ENCODE peak calls at places on chromosomes 3 and 15, in five cellular contexts. One of them, this sample, is unnamed.

GRCh38 chr15:86846059-86846458 is 766.4 kb downstream of the AGBL1 start:
- DNase-seq in GM12878: no peak
- DNase-seq in HepG2: no peak
- DNase-seq in SK-N-SH: no peak
- DNase-seq in K562: no peak
- DNase-seq in this sample: no peak

GRCh38 chr3:22862111-22862510 is 341.0 kb upstream of the UBE2E2 start:
- DNase-seq in GM12878: no peak
- DNase-seq in HepG2: no peak
- DNase-seq in K562: no peak
- DNase-seq in SK-N-SH: no peak
- DNase-seq in this sample: no peak

GRCh38 chr3:189937302-189938255 is 183.1 kb downstream of the P3H2 start:
- DNase-seq in HepG2: no peak
- DNase-seq in SK-N-SH: no peak
- DNase-seq in GM12878: no peak
- DNase-seq in K562: no peak
- DNase-seq in this sample: no peak

GRCh38 chr15:63256433-63256884 is 20.9 kb upstream of the APH1B start:
- DNase-seq in HepG2: peak
- DNase-seq in GM12878: no peak
- DNase-seq in K562: peak
- DNase-seq in SK-N-SH: no peak
- DNase-seq in this sample: no peak

GRCh38 chr3:115165701-115166100 is 18.6 kb upstream of the ZBTB20 start:
- DNase-seq in SK-N-SH: no peak
- DNase-seq in K562: no peak
- DNase-seq in HepG2: no peak
- DNase-seq in GM12878: no peak
- DNase-seq in this sample: no peak

GRCh38 chr3:141392018-141392370 is 23.7 kb downstream of the ZBTB38 start:
- DNase-seq in SK-N-SH: no peak
- DNase-seq in HepG2: no peak
- DNase-seq in K562: no peak
- DNase-seq in GM12878: no peak
- DNase-seq in this sample: no peak

GRCh38 chr3:195095704-195096036 is 175.3 kb downstream of the XXYLT1 start:
- DNase-seq in K562: no peak
- DNase-seq in SK-N-SH: no peak
- DNase-seq in GM12878: no peak
- DNase-seq in HepG2: no peak
- DNase-seq in this sample: peak

GRCh38 chr3:100984257-100984772 is 8.9 kb downstream of the ABI3BP start:
- DNase-seq in SK-N-SH: no peak
- DNase-seq in GM12878: no peak
- DNase-seq in K562: no peak
- DNase-seq in HepG2: no peak
- DNase-seq in this sample: no peak

GRCh38 chr3:128409621-128410581 is 56.8 kb downstream of the DNAJB8 start:
- DNase-seq in K562: peak
- DNase-seq in HepG2: no peak
- DNase-seq in GM12878: no peak
- DNase-seq in SK-N-SH: no peak
- DNase-seq in this sample: no peak

GRCh38 chr3:72312339-72312738 is 527.4 kb upstream of the PROK2 start:
- DNase-seq in HepG2: no peak
- DNase-seq in K562: no peak
- DNase-seq in GM12878: peak
- DNase-seq in SK-N-SH: no peak
- DNase-seq in this sample: no peak

GRCh38 chr15:75360391-75360790 is 8.0 kb downstream of the MAN2C1 start:
- DNase-seq in K562: no peak
- DNase-seq in GM12878: no peak
- DNase-seq in SK-N-SH: no peak
- DNase-seq in HepG2: no peak
- DNase-seq in this sample: no peak

GRCh38 chr3:140499114-140499757 is 178.6 kb upstream of the TRIM42 start:
- DNase-seq in SK-N-SH: peak
- DNase-seq in GM12878: no peak
- DNase-seq in K562: no peak
- DNase-seq in HepG2: peak
- DNase-seq in this sample: no peak

GRCh38 chr3:60017631-60018030 is 967.8 kb upstream of the CFAP20DC start:
- DNase-seq in GM12878: peak
- DNase-seq in HepG2: no peak
- DNase-seq in SK-N-SH: no peak
- DNase-seq in K562: no peak
- DNase-seq in this sample: no peak

GRCh38 chr3:171770689-171771620 is 39.3 kb downstream of the PLD1 start:
- DNase-seq in SK-N-SH: no peak
- DNase-seq in K562: peak
- DNase-seq in HepG2: peak
- DNase-seq in GM12878: peak
- DNase-seq in this sample: peak

GRCh38 chr15:90261811-90262210 is 3.7 kb upstream of the NGRN start:
- DNase-seq in K562: no peak
- DNase-seq in HepG2: no peak
- DNase-seq in GM12878: no peak
- DNase-seq in SK-N-SH: no peak
- DNase-seq in this sample: no peak

GRCh38 chr3:14175383-14176037 is 2.9 kb downstream of the XPC start:
- DNase-seq in GM12878: peak
- DNase-seq in SK-N-SH: no peak
- DNase-seq in HepG2: no peak
- DNase-seq in K562: no peak
- DNase-seq in this sample: peak

GRCh38 chr3:12227833-12228232 is 61.0 kb upstream of the PPARG start:
- DNase-seq in K562: no peak
- DNase-seq in HepG2: no peak
- DNase-seq in GM12878: no peak
- DNase-seq in SK-N-SH: no peak
- DNase-seq in this sample: peak

GRCh38 chr15:72116680-72117447 is 1.1 kb downstream of the MYO9A start:
- DNase-seq in GM12878: no peak
- DNase-seq in K562: no peak
- DNase-seq in HepG2: no peak
- DNase-seq in SK-N-SH: no peak
- DNase-seq in this sample: peak

GRCh38 chr3:88302003-88302393 is 152.2 kb downstream of the C3orf38 start:
- DNase-seq in HepG2: no peak
- DNase-seq in K562: no peak
- DNase-seq in SK-N-SH: no peak
- DNase-seq in GM12878: no peak
- DNase-seq in this sample: no peak

GRCh38 chr3:114827495-114827894 is 319.6 kb downstream of the ZBTB20 start:
- DNase-seq in SK-N-SH: peak
- DNase-seq in GM12878: peak
- DNase-seq in K562: peak
- DNase-seq in HepG2: peak
- DNase-seq in this sample: peak

DNA sequence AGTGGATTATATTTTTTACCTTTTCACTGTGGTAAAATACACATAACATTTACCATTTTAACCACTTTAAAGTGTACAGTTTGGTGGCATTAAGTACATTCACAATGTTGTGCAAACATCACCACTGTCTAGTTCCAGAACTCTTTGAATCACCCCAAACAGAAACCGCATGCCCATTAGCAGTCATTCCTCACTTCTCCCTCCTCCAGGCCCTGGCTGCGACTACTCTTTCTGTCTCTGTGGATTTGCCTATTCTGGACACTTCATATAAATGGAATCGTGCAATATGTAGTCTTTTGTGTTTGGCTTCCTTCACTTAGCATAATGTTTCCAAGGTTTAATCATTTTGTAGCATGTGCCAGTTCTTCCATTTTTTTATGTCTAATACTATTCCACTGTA is 409.8 kb downstream of the NTRK3 start:
- DNase-seq in SK-N-SH: no peak
- DNase-seq in GM12878: no peak
- DNase-seq in HepG2: no peak
- DNase-seq in K562: no peak
- DNase-seq in this sample: no peak
- TF ChIP-seq REST in SK-N-SH: no peak
- TF ChIP-seq REST in GM12878: no peak
- TF ChIP-seq REST in HepG2: no peak
- TF ChIP-seq REST in K562: no peak
- TF ChIP-seq REST in this sample: no peak

GRCh38 chr3:15754047-15754446 is 43.7 kb downstream of the ANKRD28 start:
- DNase-seq in GM12878: no peak
- DNase-seq in K562: no peak
- DNase-seq in HepG2: no peak
- DNase-seq in SK-N-SH: no peak
- DNase-seq in this sample: no peak
- TF ChIP-seq GABPA in GM12878: no peak
- TF ChIP-seq GABPA in K562: no peak
- TF ChIP-seq GABPA in HepG2: no peak
- TF ChIP-seq GABPA in SK-N-SH: no peak
- TF ChIP-seq GABPA in this sample: no peak

DNA sequence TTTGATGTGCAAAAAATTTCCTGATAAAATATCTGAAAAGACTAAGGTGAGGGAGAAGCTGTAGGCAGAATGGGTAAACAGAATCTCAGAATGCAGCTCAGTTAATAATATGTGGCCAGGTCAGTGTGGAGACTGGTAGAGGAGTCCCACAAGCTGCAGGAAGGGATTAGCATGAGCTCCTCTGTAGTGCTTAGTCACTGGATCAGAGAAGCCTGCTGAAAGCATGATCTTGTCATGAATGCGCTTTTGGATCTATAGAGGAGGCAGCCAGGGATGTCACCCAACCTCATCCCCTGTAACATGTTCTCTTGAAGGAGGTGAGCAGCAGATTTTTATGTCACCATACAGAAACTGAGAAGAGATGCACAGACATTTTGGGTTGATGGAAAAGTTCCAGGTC is 1035.3 kb upstream of the GBE1 start:
- DNase-seq in K562: no peak
- DNase-seq in SK-N-SH: no peak
- DNase-seq in GM12878: no peak
- DNase-seq in HepG2: no peak
- DNase-seq in this sample: no peak
- H3K4me3 ChIP-seq in K562: no peak
- H3K4me3 ChIP-seq in SK-N-SH: no peak
- H3K4me3 ChIP-seq in GM12878: no peak
- H3K4me3 ChIP-seq in HepG2: no peak
- H3K4me3 ChIP-seq in this sample: no peak

DNA sequence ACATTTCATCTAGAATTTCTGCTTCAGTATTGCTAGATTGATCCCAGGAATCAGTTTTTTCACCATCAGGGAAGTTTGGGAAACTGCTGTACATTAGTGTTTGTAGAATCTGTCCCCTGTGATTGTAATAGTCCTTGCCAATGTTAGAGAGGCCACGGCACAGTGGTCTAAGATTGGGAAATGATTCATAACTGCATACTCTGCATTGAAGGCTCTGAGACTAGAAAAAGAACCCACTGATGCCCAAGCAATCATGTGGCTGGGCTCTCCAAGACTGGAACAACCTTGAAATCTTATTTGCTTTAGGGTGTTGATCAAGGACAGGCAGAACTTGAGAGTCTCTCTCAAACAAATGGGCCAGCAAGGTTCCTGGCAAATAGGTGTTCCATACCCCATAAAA is 245.6 kb upstream of the LRTM1 start:
- DNase-seq in K562: no peak
- DNase-seq in SK-N-SH: no peak
- DNase-seq in HepG2: no peak
- DNase-seq in GM12878: no peak
- DNase-seq in this sample: no peak
- TF ChIP-seq REST in K562: no peak
- TF ChIP-seq REST in SK-N-SH: no peak
- TF ChIP-seq REST in HepG2: no peak
- TF ChIP-seq REST in GM12878: no peak
- TF ChIP-seq REST in this sample: no peak

GRCh38 chr3:29922990-29923746 is 642.3 kb downstream of the RBMS3 start:
- DNase-seq in SK-N-SH: peak
- DNase-seq in GM12878: no peak
- DNase-seq in HepG2: peak
- DNase-seq in K562: no peak
- DNase-seq in this sample: no peak
- TF ChIP-seq GABPA in SK-N-SH: no peak
- TF ChIP-seq GABPA in GM12878: no peak
- TF ChIP-seq GABPA in HepG2: no peak
- TF ChIP-seq GABPA in K562: no peak
- TF ChIP-seq GABPA in this sample: no peak

GRCh38 chr3:40172560-40172959 is 136.9 kb upstream of the EIF1B start:
- DNase-seq in SK-N-SH: no peak
- DNase-seq in K562: no peak
- DNase-seq in HepG2: no peak
- DNase-seq in GM12878: no peak
- DNase-seq in this sample: no peak

GRCh38 chr3:40167958-40168357 is 141.5 kb upstream of the EIF1B start:
- DNase-seq in HepG2: peak
- DNase-seq in SK-N-SH: no peak
- DNase-seq in K562: no peak
- DNase-seq in GM12878: no peak
- DNase-seq in this sample: no peak

GRCh38 chr3:40166997-40167396 is 142.5 kb upstream of the EIF1B start:
- DNase-seq in SK-N-SH: no peak
- DNase-seq in GM12878: no peak
- DNase-seq in HepG2: no peak
- DNase-seq in K562: no peak
- DNase-seq in this sample: no peak

GRCh38 chr3:40170395-40170794 is 139.1 kb upstream of the EIF1B start:
- DNase-seq in GM12878: peak
- DNase-seq in HepG2: no peak
- DNase-seq in SK-N-SH: no peak
- DNase-seq in K562: no peak
- DNase-seq in this sample: no peak

DNA sequence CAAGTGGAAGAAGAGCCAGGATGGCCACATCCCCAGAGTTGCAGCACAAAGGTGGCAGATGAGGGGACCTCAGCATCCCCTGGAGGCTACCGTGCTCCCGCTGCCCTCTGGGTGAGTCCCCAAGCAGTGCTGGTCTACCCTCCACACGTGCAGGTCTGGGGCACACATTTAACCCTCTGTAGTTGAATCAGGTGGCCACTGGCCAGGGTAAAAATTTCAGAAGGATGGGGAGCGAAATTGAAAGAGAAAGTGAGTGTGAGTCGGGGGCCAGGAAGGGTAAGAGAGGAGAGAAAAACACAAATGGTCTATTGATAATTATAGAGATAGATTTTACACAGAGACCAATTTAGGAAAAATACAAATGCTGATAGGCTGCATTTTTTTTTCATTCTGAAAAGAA is 139.5 kb upstream of the EIF1B start:
- DNase-seq in K562: no peak
- DNase-seq in SK-N-SH: no peak
- DNase-seq in HepG2: no peak
- DNase-seq in GM12878: no peak
- DNase-seq in this sample: no peak
- H3K4me3 ChIP-seq in K562: no peak
- H3K4me3 ChIP-seq in SK-N-SH: no peak
- H3K4me3 ChIP-seq in HepG2: no peak
- H3K4me3 ChIP-seq in GM12878: peak
- H3K4me3 ChIP-seq in this sample: no peak

GRCh38 chr3:69180869-69181591 is 58.6 kb upstream of the LMOD3 start:
- DNase-seq in SK-N-SH: no peak
- DNase-seq in HepG2: peak
- DNase-seq in K562: no peak
- DNase-seq in GM12878: no peak
- DNase-seq in this sample: no peak
- TF ChIP-seq REST in SK-N-SH: no peak
- TF ChIP-seq REST in HepG2: no peak
- TF ChIP-seq REST in K562: no peak
- TF ChIP-seq REST in GM12878: no peak
- TF ChIP-seq REST in this sample: no peak

This sample was measured in HL-60.